ENCODE peak calls at places on chromosomes 12 and 14, in four cellular contexts. Z is heart right ventricle; E is fibroblast of pulmonary artery; F is CD8-positive, alpha-beta T cell. Y is an unnamed sample.
A peak's percentile ranks its signal among the peaks of the same experiment; 100 is the strongest.

GRCh38 chr14:69079747-69080146 is 73.2 kb downstream of the DCAF5 start:
- DNase-seq in Z (no peak), E (no peak), F (no peak), Y (no peak)

GRCh38 chr14:79354336-79354735 is 857.0 kb downstream of the DIO2 start:
- DNase-seq in Z (no peak), E (no peak), F (no peak), Y (no peak)

GRCh38 chr12:53735-54095 is 12.9 kb upstream of the IQSEC3 start:
- DNase-seq in Z (no peak), E (no peak), F (no peak), Y (no peak)

GRCh38 chr12:46770501-46771183 is 55.2 kb downstream of the SLC38A4 start:
- DNase-seq in Z (no peak), E (peak; percentile 29), F (no peak), Y (no peak)

GRCh38 chr14:22995889-22996611 is 13.7 kb upstream of the AJUBA start:
- DNase-seq in Z (no peak), E (no peak), F (no peak), Y (no peak)

GRCh38 chr12:32455607-32456063 is 56.3 kb downstream of the FGD4 start:
- DNase-seq in Z (no peak), E (peak; percentile 89), F (peak; percentile 14), Y (peak; percentile 59)

GRCh38 chr12:74537126-74537706 is 419 bp upstream of the ATXN7L3B start:
- DNase-seq in Z (no peak), E (peak; percentile 72), F (no peak), Y (peak; percentile 48)

GRCh38 chr12:15788266-15789214 is 648 bp downstream of the EPS8 start:
- DNase-seq in Z (peak; percentile 16), E (peak; percentile 66), F (no peak), Y (no peak)

GRCh38 chr12:111642681-111643427 is 42.9 kb downstream of the BRAP start:
- DNase-seq in Z (no peak), E (no peak), F (no peak), Y (no peak)

GRCh38 chr12:78099806-78100205 is 269.1 kb downstream of the NAV3 start:
- DNase-seq in Z (no peak), E (no peak), F (no peak), Y (peak; percentile 76)

GRCh38 chr14:56570295-56570694 is 9.3 kb upstream of the TMEM260 start:
- DNase-seq in Z (no peak), E (no peak), F (no peak), Y (no peak)

GRCh38 chr12:96108321-96108720 is 72.9 kb upstream of the LTA4H start:
- DNase-seq in Z (peak; percentile 40), E (no peak), F (peak; percentile 24), Y (no peak)

GRCh38 chr12:6062427-6063378 is 61.8 kb downstream of the VWF start:
- DNase-seq in Z (no peak), E (peak; percentile 66), F (peak; percentile 70), Y (no peak)

GRCh38 chr14:77103475-77103874 is 5.4 kb downstream of the CIPC start:
- DNase-seq in Z (no peak), E (no peak), F (no peak), Y (no peak)

GRCh38 chr14:69090187-69090789 is 62.6 kb downstream of the DCAF5 start:
- DNase-seq in Z (no peak), E (peak; percentile 61), F (peak; percentile 37), Y (no peak)

GRCh38 chr12:65892905-65893304 is 68.6 kb downstream of the HMGA2 start:
- DNase-seq in Z (no peak), E (peak; percentile 72), F (no peak), Y (no peak)

GRCh38 chr14:104885973-104886689 is 21.1 kb downstream of the CEP170B start:
- DNase-seq in Z (no peak), E (no peak), F (no peak), Y (no peak)

GRCh38 chr12:124804011-124804621 is 59.5 kb downstream of the SCARB1 start:
- DNase-seq in Z (no peak), E (no peak), F (no peak), Y (peak; percentile 89)

GRCh38 chr12:56007892-56008471 is 10.9 kb downstream of the SUOX start:
- DNase-seq in Z (no peak), E (no peak), F (peak; percentile 16), Y (no peak)

GRCh38 chr14:31026395-31027096 is 367 bp upstream of the STRN3 start:
- DNase-seq in Z (peak; percentile 96), E (peak; percentile 97), F (peak; percentile 88), Y (peak; percentile 91)

GRCh38 chr14:32244404-32244803 is 41.3 kb upstream of the RNU6-8 start:
- DNase-seq in Z (no peak), E (peak; percentile 19), F (no peak), Y (no peak)
- TF ChIP-seq CTCF in Z (no peak), E (peak; percentile 12), F (no peak), Y (no peak)

DNA sequence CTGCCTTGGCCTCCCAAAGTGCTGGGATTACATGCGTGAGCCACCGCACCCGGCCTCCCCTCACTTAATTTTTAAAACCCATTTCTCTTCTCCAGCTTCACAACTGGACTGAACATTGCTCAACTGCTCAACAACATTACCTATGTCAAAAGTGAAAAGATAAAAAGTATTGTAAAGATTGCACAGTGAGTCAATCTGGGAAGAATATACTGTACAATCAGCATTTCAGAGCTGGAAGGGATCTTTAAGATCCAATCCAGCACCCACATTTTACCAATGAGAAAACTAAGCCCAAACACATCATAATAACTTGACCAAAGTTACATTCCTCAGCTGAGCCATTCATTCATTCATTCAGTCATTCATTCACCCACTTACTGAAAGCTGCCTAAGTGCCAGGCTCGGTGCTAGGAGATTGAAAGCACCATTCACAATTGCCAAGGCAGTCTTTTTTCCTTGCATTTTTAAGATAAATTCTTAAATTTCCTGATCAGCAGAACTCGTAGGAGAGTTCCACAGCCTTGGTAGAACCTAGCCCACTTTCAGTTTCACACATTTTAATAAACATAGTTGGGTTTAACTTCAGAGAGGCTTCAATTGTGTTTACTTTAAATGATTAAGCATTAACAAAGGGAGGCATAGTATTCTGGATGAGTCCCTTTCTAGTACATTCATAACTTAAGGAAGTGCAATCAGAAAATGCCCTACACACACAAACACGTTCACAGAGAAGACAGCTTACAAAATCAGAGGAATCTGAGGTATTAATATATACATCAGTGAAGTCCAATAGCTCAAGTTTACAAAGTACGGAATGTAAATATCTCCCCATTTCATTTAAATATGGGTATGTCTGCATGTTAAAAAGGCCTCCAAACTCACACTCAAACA is 3.0 kb downstream of the GALNT4 start:
- DNase-seq in Z (no peak), E (peak; percentile 11), F (no peak), Y (no peak)
- H3K4me3 ChIP-seq in Z (no peak overlapping the region), E (peak overlapping the region; percentile 23), F (no peak overlapping the region), Y (no peak overlapping the region)

GRCh38 chr12:101767537-101767936 is 28.3 kb upstream of the SYCP3 start:
- DNase-seq in Z (no peak), E (no peak), F (no peak), Y (no peak)
- TF ChIP-seq CTCF in Z (no peak), E (no peak), F (no peak), Y (no peak)

GRCh38 chr12:108691995-108692808 is 39.1 kb downstream of the CORO1C start:
- DNase-seq in Z (peak; percentile 24), E (peak; percentile 31), F (no peak), Y (no peak)

GRCh38 chr12:108690191-108690518 is 41.2 kb downstream of the CORO1C start:
- DNase-seq in Z (no peak), E (no peak), F (no peak), Y (no peak)

GRCh38 chr12:108689314-108690190 is 41.8 kb downstream of the CORO1C start:
- DNase-seq in Z (no peak), E (peak; percentile 68), F (peak; percentile 28), Y (no peak)

GRCh38 chr12:108691154-108691994 is 39.9 kb downstream of the CORO1C start:
- DNase-seq in Z (peak; percentile 89), E (peak; percentile 99), F (peak; percentile 63), Y (peak; percentile 97)

DNA sequence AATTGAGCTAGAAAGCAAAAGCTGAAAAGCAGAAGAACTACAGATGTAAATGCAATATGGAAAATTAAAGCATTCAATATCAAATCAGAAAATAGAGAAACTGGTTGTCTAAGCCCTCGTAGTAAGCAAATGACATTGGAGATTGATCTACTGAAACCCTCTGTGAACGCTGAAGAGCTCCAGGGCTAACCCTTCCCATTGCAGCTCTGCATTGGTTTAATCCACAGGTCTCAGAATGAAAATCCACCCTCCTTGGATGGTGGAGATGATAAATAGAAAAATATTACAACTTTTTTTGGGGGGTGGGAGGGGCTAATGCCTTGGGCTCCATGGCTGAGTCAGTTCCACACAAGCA is 40.5 kb downstream of the CORO1C start:
- DNase-seq in Z (no peak), E (peak; percentile 56), F (no peak), Y (no peak)
- H3K4me3 ChIP-seq in Z (no peak overlapping the region), E (peak overlapping the region; percentile 27), F (no peak overlapping the region), Y (no peak overlapping the region)

GRCh38 chr14:90397401-90398314 is 829 bp downstream of the CALM1 start:
- DNase-seq in Z (peak; percentile 77), E (peak; percentile 29), F (peak; percentile 67), Y (no peak)
- TF ChIP-seq CTCF in Z (no peak), E (no peak), F (no peak), Y (peak; percentile 31)

DNA sequence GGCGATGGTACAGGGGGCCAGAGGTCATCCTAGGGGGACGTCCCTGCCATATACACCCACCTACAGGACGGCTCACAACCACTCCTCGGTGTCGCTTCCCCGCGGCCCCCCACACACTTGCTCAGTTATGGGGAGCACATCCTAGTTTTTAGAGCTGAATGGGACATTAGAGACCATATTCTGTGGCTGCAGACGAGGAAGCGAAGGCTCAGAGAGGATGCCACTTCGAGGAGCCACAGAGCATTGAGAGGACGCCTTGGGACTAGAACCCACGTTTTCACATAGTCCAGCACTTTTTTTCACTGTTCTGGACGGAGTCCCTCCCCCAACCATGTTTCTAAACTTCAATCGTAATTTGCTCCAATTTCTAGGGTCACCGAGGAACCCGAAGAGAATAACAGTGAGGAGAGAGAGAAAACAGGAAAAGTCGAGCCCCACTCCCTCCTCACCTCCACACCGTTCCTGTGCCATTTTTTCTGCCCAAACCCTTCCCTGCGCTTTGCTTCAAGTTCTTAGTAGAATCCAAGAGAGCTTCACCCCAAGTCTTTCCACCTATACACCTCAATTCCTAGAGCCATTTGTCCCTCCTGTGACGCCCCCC is 636 bp upstream of the ASCL1 start:
- DNase-seq in Z (no peak), E (no peak), F (no peak), Y (no peak)
- H3K4me3 ChIP-seq in Z (no peak overlapping the region), E (no peak overlapping the region), F (no peak overlapping the region), Y (no peak overlapping the region)

DNA sequence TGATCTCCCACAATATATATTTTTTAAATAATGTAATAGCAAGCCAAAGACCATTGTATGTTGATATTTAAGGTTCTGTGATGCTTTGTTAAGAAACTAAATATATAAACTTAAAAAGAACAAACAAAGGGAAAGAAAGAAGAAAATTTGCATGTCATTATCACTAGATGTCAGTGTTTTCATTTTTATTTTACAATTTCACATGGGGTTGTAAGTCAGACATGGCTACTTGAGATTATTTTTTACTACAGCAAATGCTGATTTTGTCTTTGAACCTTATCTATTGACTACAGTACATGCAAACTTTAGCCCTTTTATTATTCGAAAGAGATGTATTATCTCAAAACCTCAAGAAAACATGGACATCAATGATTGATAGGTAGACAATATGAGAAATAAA is 36.1 kb downstream of the SLCO1C1 start:
- DNase-seq in Z (no peak), E (peak; percentile 13), F (no peak), Y (no peak)
- TF ChIP-seq CTCF in Z (no peak), E (no peak), F (no peak), Y (peak; percentile 20)

GRCh38 chr12:91381309-91381804 is 198.7 kb upstream of the DCN start:
- DNase-seq in Z (peak; percentile 13), E (peak; percentile 92), F (no peak), Y (no peak)
- H3K4me3 ChIP-seq in Z (peak overlapping the region; percentile 20), E (peak overlapping the region; percentile 59), F (no peak overlapping the region), Y (no peak overlapping the region)

Y was measured in LNCaP clone FGC.